ENCODE peak calls at places on chromosomes 6 and 20, in five cellular contexts. B is cardiac muscle cell, E is heart right ventricle, Y is astrocyte, H is H9. K is an unnamed sample.

GRCh38 chr20:3786126-3786484 is 435 bp downstream of the CENPB start:
- DNase-seq in B (peak; percentile 68), E (peak; percentile 50), Y (peak; percentile 53), H (no peak), K (peak; percentile 67)

GRCh38 chr20:17077030-17077429 is 149.8 kb upstream of the PCSK2 start:
- DNase-seq in B (no peak), E (no peak), Y (no peak), H (no peak), K (no peak)

GRCh38 chr20:1122388-1123315 is 4.2 kb downstream of the PSMF1 start:
- DNase-seq in B (peak; percentile 71), E (peak; percentile 50), Y (peak; percentile 11), H (no peak), K (peak; percentile 52)

GRCh38 chr6:142329486-142330113 is 27.8 kb downstream of the ADGRG6 start:
- DNase-seq in B (no peak), E (no peak), Y (no peak), H (no peak), K (peak; percentile 43)

GRCh38 chr6:109261815-109262214 is 120.5 kb downstream of the CD164 start:
- DNase-seq in B (no peak), E (no peak), Y (no peak), H (no peak), K (no peak)

GRCh38 chr6:166707045-166707444 is 80.0 kb upstream of the RPS6KA2 start:
- DNase-seq in B (peak; percentile 56), E (no peak), Y (no peak), H (peak; percentile 82), K (peak; percentile 54)

GRCh38 chr6:85569323-85569722 is 24.3 kb downstream of the SNX14 start:
- DNase-seq in B (peak; percentile 17), E (no peak), Y (peak; percentile 43), H (no peak), K (peak; percentile 55)

GRCh38 chr6:79030511-79030910 is 47.5 kb downstream of the PHIP start:
- DNase-seq in B (no peak), E (no peak), Y (no peak), H (no peak), K (no peak)

GRCh38 chr6:28896505-28897392 is 27.0 kb downstream of the TRIM27 start:
- DNase-seq in B (peak; percentile 68), E (peak; percentile 55), Y (peak; percentile 49), H (peak; percentile 61), K (peak; percentile 75)

GRCh38 chr20:51059862-51060261 is 37.0 kb upstream of the KCNG1 start:
- DNase-seq in B (peak; percentile 32), E (no peak), Y (peak; percentile 83), H (no peak), K (no peak)

GRCh38 chr6:3333263-3333662 is 74.5 kb downstream of the PSMG4 start:
- DNase-seq in B (no peak), E (no peak), Y (no peak), H (peak; percentile 27), K (no peak)

GRCh38 chr20:59360934-59361333 is 60.5 kb downstream of the EDN3 start:
- DNase-seq in B (no peak), E (no peak), Y (no peak), H (no peak), K (no peak)

GRCh38 chr6:21595265-21595950 is 1.9 kb downstream of the SOX4 start:
- DNase-seq in B (peak; percentile 37), E (peak; percentile 39), Y (no peak), H (no peak), K (no peak)

GRCh38 chr6:35368038-35368887 is 25.9 kb downstream of the PPARD start:
- DNase-seq in B (peak; percentile 46), E (no peak), Y (peak; percentile 85), H (no peak), K (peak; percentile 33)

GRCh38 chr20:63280929-63281545 is 8.4 kb downstream of the ARFGAP1 start:
- DNase-seq in B (no peak), E (no peak), Y (no peak), H (peak; percentile 68), K (no peak)
- TF ChIP-seq CTCF in B (peak; percentile 22), E (no peak), Y (no peak), H (peak; percentile 69), K (peak; percentile 32)

GRCh38 chr6:111606620-111607115 is 990 bp upstream of the TRAF3IP2 start:
- DNase-seq in B (peak; percentile 22), E (no peak), Y (no peak), H (no peak), K (no peak)
- H3K27ac ChIP-seq in B (peak overlapping the region; percentile 99), E (peak overlapping the region; percentile 93), Y (peak overlapping the region; percentile 94), H (no peak overlapping the region), K (no peak overlapping the region)

GRCh38 chr6:116560130-116560529 is 6.6 kb downstream of the CALHM4 start:
- DNase-seq in B (no peak), E (no peak), Y (no peak), H (no peak), K (no peak)

GRCh38 chr6:116556814-116557403 is 3.4 kb downstream of the CALHM4 start:
- DNase-seq in B (no peak), E (no peak), Y (no peak), H (no peak), K (no peak)

GRCh38 chr6:116556065-116556464 is 2.5 kb downstream of the CALHM4 start:
- DNase-seq in B (peak; percentile 49), E (no peak), Y (peak; percentile 87), H (no peak), K (no peak)

GRCh38 chr6:116561377-116562018 is 7.9 kb downstream of the CALHM4 start:
- DNase-seq in B (peak; percentile 83), E (peak; percentile 71), Y (peak; percentile 32), H (peak; percentile 68), K (peak; percentile 84)

GRCh38 chr6:116557863-116558262 is 4.3 kb downstream of the CALHM4 start:
- DNase-seq in B (peak; percentile 97), E (peak; percentile 61), Y (peak; percentile 97), H (no peak), K (peak; percentile 62)
- H3K4me1 ChIP-seq in B (peaks cover 5% of the 10 kb centered on the region), E (no peaks in the 10 kb centered on the region), Y (peaks cover 21% of the 10 kb centered on the region), H (no peaks in the 10 kb centered on the region), K (peaks cover 16% of the 10 kb centered on the region)

GRCh38 chr6:116111552-116112528 is 11.2 kb downstream of the NT5DC1 start:
- DNase-seq in B (peak; percentile 65), E (no peak), Y (no peak), H (peak; percentile 63), K (peak; percentile 46)
- TF ChIP-seq CTCF in B (peak; percentile 74), E (peak; percentile 34), Y (peak; percentile 65), H (peak; percentile 88), K (peak; percentile 56)